ENCODE peak calls at places on chromosomes 12 and 14, in six cellular contexts. I is breast epithelium, C is mucosa of descending colon, V is OCI-LY7, M is fibroblast of lung, O is AG09309. G is an unnamed sample.
A peak's percentile ranks its signal among the peaks of the same experiment; 100 is the strongest.

GRCh38 chr12:113149361-113150150 is at the start of gene CFAP73:
- DNase-seq in M (peak; percentile 72), C (peak; percentile 75), I (peak; percentile 84), O (peak; percentile 49), V (no peak), G (peak; percentile 56)

GRCh38 chr12:50175716-50176026 is 8.5 kb upstream of the CERS5 start:
- DNase-seq in C (no peak), M (no peak), V (no peak), I (no peak), O (no peak), G (no peak)

GRCh38 chr14:103834956-103835355 is 12.4 kb downstream of the PPP1R13B start:
- DNase-seq in O (no peak), V (no peak), I (no peak), C (no peak), M (no peak), G (no peak)

GRCh38 chr12:15928870-15929571 is 17.9 kb downstream of the DERA start:
- DNase-seq in O (no peak), I (no peak), M (no peak), C (no peak), V (no peak), G (no peak)

GRCh38 chr14:29712586-29712985 is 215.1 kb downstream of the PRKD1 start:
- DNase-seq in O (no peak), M (no peak), C (no peak), I (no peak), V (no peak), G (no peak)

GRCh38 chr12:121175383-121176119 is 34.4 kb upstream of the P2RX4 start:
- DNase-seq in I (no peak), O (no peak), V (peak; percentile 48), M (no peak), C (no peak), G (no peak)

GRCh38 chr12:109670647-109671046 is 43.0 kb upstream of the FAM222A start:
- DNase-seq in O (no peak), I (no peak), V (no peak), M (no peak), C (no peak), G (no peak)

GRCh38 chr14:56206576-56206975 is 88.4 kb downstream of the PELI2 start:
- DNase-seq in O (no peak), C (no peak), M (no peak), V (no peak), I (no peak), G (no peak)

GRCh38 chr12:117850048-117850447 is 118.7 kb downstream of the KSR2 start:
- DNase-seq in V (peak; percentile 40), C (no peak), M (peak; percentile 40), O (no peak), I (no peak), G (no peak)

GRCh38 chr14:82811246-82811645 is 1277.6 kb upstream of the SEL1L start:
- DNase-seq in V (no peak), M (no peak), O (no peak), I (no peak), C (no peak), G (no peak)

GRCh38 chr12:130873106-130873795 is 1.4 kb downstream of the RAN start:
- DNase-seq in M (no peak), V (no peak), I (no peak), O (no peak), C (no peak), G (no peak)

GRCh38 chr14:26855051-26855753 is 257.4 kb upstream of the NOVA1 start:
- DNase-seq in M (no peak), I (no peak), O (no peak), C (no peak), V (no peak), G (no peak)
- H3K4me3 ChIP-seq in M (no peak overlapping the region), I (no peak overlapping the region), O (no peak overlapping the region), C (no peak overlapping the region), V (no peak overlapping the region), G (no peak overlapping the region)

GRCh38 chr12:12358528-12358927 is 1.6 kb downstream of the BORCS5 start:
- DNase-seq in C (no peak), V (peak; percentile 33), M (no peak), O (no peak), I (no peak), G (no peak)
- H3K4me3 ChIP-seq in C (no peak overlapping the region), V (peak overlapping the region; percentile 81), M (no peak overlapping the region), O (peak overlapping the region; percentile 8), I (peak overlapping the region; percentile 95), G (no peak overlapping the region)

GRCh38 chr14:50000215-50001145 is 107.6 kb downstream of the ARF6 start:
- DNase-seq in M (peak; percentile 71), V (peak; percentile 93), I (peak; percentile 78), C (peak; percentile 78), O (peak; percentile 67), G (no peak)
- H3K4me3 ChIP-seq in M (no peak overlapping the region), V (peak overlapping the region; percentile 61), I (peak overlapping the region; percentile 28), C (no peak overlapping the region), O (peak overlapping the region; percentile 22), G (peak overlapping the region; percentile 8)

GRCh38 chr14:69040343-69040742 is 61.2 kb upstream of the ACTN1 start:
- DNase-seq in M (no peak), O (no peak), V (no peak), I (no peak), C (no peak), G (no peak)
- H3K4me3 ChIP-seq in M (no peak overlapping the region), O (no peak overlapping the region), V (no peak overlapping the region), I (no peak overlapping the region), C (no peak overlapping the region), G (no peak overlapping the region)

GRCh38 chr12:39390752-39391151 is 52.2 kb downstream of the KIF21A start:
- DNase-seq in M (no peak), V (no peak), O (no peak), C (no peak), I (no peak), G (no peak)
- H3K4me3 ChIP-seq in M (no peak overlapping the region), V (no peak overlapping the region), O (no peak overlapping the region), C (no peak overlapping the region), I (no peak overlapping the region), G (no peak overlapping the region)

GRCh38 chr12:57996520-57996919 is 55.2 kb downstream of the ATP23 start:
- DNase-seq in O (no peak), C (no peak), V (no peak), M (no peak), I (no peak), G (no peak)
- H3K4me3 ChIP-seq in O (no peak overlapping the region), C (no peak overlapping the region), V (no peak overlapping the region), M (no peak overlapping the region), I (no peak overlapping the region), G (no peak overlapping the region)

GRCh38 chr12:104046306-104046705 is 3.7 kb downstream of the GLT8D2 start:
- DNase-seq in O (no peak), I (no peak), C (no peak), M (no peak), V (no peak), G (no peak)

GRCh38 chr12:104050436-104050835 is 449 bp upstream of the GLT8D2 start:
- DNase-seq in C (no peak), I (no peak), M (no peak), O (no peak), V (no peak), G (no peak)

GRCh38 chr12:104049278-104050257 is at the start of gene GLT8D2:
- DNase-seq in I (peak; percentile 26), M (peak; percentile 87), C (peak; percentile 42), O (peak; percentile 50), V (no peak), G (peak; percentile 69)

GRCh38 chr12:104044158-104044557 is 5.8 kb downstream of the GLT8D2 start:
- DNase-seq in O (no peak), C (no peak), M (no peak), V (no peak), I (no peak), G (no peak)

DNA sequence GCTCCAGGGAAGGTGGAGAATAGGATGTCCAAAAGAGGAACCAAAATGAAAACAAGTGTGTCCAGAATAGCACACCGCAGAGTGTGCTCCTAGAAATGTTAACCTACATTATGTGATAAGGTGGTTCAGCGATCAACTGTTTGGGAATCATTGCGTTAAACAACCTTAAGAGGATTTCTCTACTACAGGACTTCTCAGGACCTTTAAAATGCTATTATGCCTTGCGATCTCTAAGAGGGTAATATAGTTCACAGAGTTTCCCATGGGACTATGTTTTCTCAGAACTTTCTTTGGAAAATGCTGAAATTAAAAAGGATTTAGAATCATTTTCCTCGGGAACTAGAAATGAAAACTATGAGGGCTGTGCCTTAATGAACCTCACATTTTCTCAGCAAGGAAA is 1.8 kb downstream of the GLT8D2 start:
- DNase-seq in I (no peak), O (no peak), C (no peak), M (no peak), V (no peak), G (no peak)
- H3K4me3 ChIP-seq in I (peak overlapping the region; percentile 54), O (no peak overlapping the region), C (no peak overlapping the region), M (peak overlapping the region; percentile 64), V (no peak overlapping the region), G (no peak overlapping the region)

DNA sequence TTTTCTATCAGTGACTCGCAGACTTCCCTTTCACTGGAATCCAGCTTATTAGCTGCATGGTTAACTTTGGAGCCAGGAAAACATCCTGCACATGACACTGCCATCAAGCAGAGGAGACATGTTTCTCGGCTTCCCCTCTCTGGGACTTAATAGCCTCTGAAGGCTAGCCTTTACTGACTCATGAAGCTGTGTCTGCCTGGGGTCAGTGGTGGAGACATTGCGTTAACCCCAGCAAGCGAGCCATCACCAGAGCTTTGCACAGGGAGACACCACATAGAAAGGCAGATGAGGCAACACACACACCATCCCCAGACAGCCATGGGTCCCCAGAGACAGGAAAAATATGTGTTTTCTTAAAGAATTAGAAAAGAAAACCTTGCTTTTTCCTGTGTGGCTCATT is 127.0 kb upstream of the PRICKLE1 start:
- DNase-seq in I (no peak), V (no peak), M (peak; percentile 37), O (peak; percentile 46), C (no peak), G (peak; percentile 87)
- H3K4me3 ChIP-seq in I (no peak overlapping the region), V (no peak overlapping the region), M (no peak overlapping the region), O (no peak overlapping the region), C (no peak overlapping the region), G (no peak overlapping the region)

GRCh38 chr14:54395716-54396115 is 1.1 kb upstream of the CDKN3 start:
- DNase-seq in C (no peak), O (no peak), V (no peak), M (no peak), I (no peak), G (no peak)

GRCh38 chr14:54396183-54396492 is 669 bp upstream of the CDKN3 start:
- DNase-seq in V (no peak), I (no peak), M (no peak), O (no peak), C (no peak), G (no peak)

GRCh38 chr14:54394596-54394995 is 2.2 kb upstream of the CDKN3 start:
- DNase-seq in C (no peak), M (no peak), O (no peak), I (no peak), V (no peak), G (no peak)

GRCh38 chr14:54395284-54395683 is 1.5 kb upstream of the CDKN3 start:
- DNase-seq in M (no peak), I (no peak), O (no peak), V (no peak), C (no peak), G (no peak)

GRCh38 chr14:54392131-54392859 is 4.5 kb upstream of the CDKN3 start:
- DNase-seq in C (no peak), I (no peak), O (no peak), M (no peak), V (no peak), G (no peak)
- H3K4me3 ChIP-seq in C (no peak overlapping the region), I (no peak overlapping the region), O (no peak overlapping the region), M (no peak overlapping the region), V (no peak overlapping the region), G (no peak overlapping the region)

G was measured in skeletal muscle cell.